ENCODE peak calls at places on chromosomes 16 and 17, in five cellular contexts. Z is neuronal stem cell, R is H9, U is mesenchymal stem cell, F is H1. V is an unnamed sample.

GRCh38 chr16:82972520-82972919 is 345.8 kb downstream of the CDH13 start:
- DNase-seq in Z (no peak), R (no peak), U (no peak), F (no peak), V (no peak)

GRCh38 chr17:31279401-31279800 is 17.6 kb downstream of the OMG start:
- DNase-seq in Z (no peak), R (no peak), U (no peak), F (peak; percentile 7), V (no peak)

GRCh38 chr17:55644346-55644745 is 78.3 kb downstream of the TMEM100 start:
- DNase-seq in Z (no peak), R (no peak), U (peak; percentile 54), F (no peak), V (no peak)

GRCh38 chr16:4846503-4846900 is 586 bp downstream of the GLYR1 start:
- DNase-seq in Z (no peak), R (peak; percentile 32), U (peak; percentile 90), F (no peak), V (peak; percentile 57)

GRCh38 chr16:66226762-66227161 is 139.7 kb upstream of the CDH5 start:
- DNase-seq in Z (no peak), R (no peak), U (no peak), F (no peak), V (no peak)

GRCh38 chr17:32159586-32160438 is 17.5 kb downstream of the RHOT1 start:
- DNase-seq in Z (no peak), R (no peak), U (no peak), F (no peak), V (no peak)

GRCh38 chr17:42879596-42879985 is 21.0 kb upstream of the G6PC1 start:
- DNase-seq in Z (no peak), R (no peak), U (peak; percentile 72), F (no peak), V (no peak)

GRCh38 chr17:8223356-8224063 is 13.1 kb upstream of the AURKB start:
- DNase-seq in Z (peak; percentile 59), R (peak; percentile 91), U (peak; percentile 73), F (no peak), V (peak; percentile 44)

GRCh38 chr17:75442168-75443103 is 14.0 kb upstream of the TMEM94 start:
- DNase-seq in Z (no peak), R (no peak), U (no peak), F (no peak), V (no peak)

GRCh38 chr17:27207073-27207511 is 86.8 kb upstream of the WSB1 start:
- DNase-seq in Z (no peak), R (no peak), U (peak; percentile 63), F (no peak), V (peak; percentile 2)

DNA sequence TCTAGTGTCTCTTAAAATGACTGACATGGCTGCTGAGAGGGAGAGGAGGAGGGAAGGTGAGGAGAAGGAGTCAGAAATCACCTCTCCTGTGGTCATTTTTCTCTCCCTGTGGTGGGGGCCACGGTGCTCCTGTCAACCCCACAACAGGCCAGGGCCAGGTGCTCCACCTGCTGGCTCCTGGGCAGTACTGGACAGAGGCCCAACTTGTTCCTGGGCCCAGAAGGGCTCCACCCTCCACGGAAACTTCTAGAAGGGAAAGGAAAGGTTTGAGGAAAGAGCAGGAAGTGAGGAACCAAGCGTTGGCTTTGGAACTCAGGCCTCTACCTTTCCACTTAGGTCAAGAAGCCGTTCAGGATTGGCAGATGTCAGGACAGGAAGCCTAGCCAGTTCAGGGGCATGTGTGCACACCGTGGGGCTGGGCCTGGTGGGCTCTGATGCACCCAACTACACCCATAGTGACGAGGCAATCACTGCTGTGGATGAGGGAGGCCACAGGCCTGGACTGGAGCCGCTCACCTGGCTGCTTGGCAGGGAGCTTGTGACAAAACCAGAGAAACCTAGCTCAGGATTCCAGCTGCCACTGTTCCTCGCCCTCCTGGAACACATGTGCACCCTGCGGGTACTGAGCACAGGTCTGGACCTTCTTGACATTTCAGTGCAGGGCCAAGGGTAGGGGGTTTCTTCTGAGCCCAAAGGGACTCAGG is 36.1 kb downstream of the WNT3 start:
- DNase-seq in Z (no peak), R (peak; percentile 80), U (peak; percentile 26), F (no peak), V (peak; percentile 30)
- H2BK12ac ChIP-seq in Z (no peak overlapping the region), R (no peak overlapping the region), U (no peak overlapping the region), F (peak overlapping the region; percentile 50), V (peak overlapping the region; percentile 9)

DNA sequence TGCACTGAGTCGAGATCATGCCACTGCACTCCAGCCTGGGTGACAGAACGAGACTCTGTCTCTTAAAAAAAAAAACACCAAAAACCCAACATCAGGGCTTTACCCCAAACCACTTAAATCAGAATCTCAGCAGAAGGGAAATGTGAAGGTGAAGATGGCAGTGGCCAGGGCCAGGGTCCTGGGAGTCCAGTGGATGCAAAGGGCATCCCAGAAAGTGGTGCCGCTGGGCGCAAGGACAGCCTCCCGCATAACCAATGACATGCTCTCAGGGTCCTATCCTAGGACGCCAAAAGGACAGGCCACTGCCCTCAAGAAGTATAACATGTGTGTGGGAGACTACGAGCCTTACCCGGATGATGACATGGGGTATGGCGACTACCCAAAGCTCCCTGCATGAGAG is 7.9 kb downstream of the TUBD1 start:
- DNase-seq in Z (no peak), R (no peak), U (no peak), F (no peak), V (no peak)
- H2BK12ac ChIP-seq in Z (peak overlapping the region; percentile 22), R (no peak overlapping the region), U (no peak overlapping the region), F (no peak overlapping the region), V (no peak overlapping the region)

GRCh38 chr17:49203796-49204195 is 6.6 kb downstream of the GNGT2 start:
- DNase-seq in Z (no peak), R (no peak), U (no peak), F (no peak), V (no peak)
- H2BK12ac ChIP-seq in Z (no peak overlapping the region), R (no peak overlapping the region), U (no peak overlapping the region), F (peak overlapping the region; percentile 9), V (no peak overlapping the region)

GRCh38 chr16:71570143-71570542 is 6.7 kb downstream of the TAT start:
- DNase-seq in Z (no peak), R (no peak), U (no peak), F (no peak), V (no peak)
- H2BK12ac ChIP-seq in Z (no peak overlapping the region), R (no peak overlapping the region), U (no peak overlapping the region), F (no peak overlapping the region), V (no peak overlapping the region)

DNA sequence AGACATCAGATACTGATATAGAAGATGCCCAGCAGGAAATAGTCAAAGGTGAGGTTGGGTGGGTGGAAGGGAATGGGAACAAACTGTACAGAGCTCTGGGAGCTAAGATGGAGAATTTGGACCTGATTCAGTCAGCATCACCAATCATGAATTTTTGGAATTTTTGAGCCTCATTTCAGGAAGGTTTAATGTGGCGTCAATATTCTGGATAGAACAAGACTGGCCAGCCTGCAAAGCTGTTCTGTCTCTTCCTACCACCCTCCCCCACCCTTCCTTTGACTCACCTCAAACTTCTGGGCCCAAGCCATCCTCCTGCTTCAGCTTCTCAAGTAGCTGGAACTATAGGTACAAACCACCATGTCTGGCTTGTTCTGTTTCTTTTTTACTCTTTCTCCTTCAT is 32.6 kb downstream of the CTCF start:
- DNase-seq in Z (no peak), R (no peak), U (peak; percentile 13), F (no peak), V (no peak)
- H2BK12ac ChIP-seq in Z (no peak overlapping the region), R (no peak overlapping the region), U (no peak overlapping the region), F (peak overlapping the region; percentile 3), V (no peak overlapping the region)

DNA sequence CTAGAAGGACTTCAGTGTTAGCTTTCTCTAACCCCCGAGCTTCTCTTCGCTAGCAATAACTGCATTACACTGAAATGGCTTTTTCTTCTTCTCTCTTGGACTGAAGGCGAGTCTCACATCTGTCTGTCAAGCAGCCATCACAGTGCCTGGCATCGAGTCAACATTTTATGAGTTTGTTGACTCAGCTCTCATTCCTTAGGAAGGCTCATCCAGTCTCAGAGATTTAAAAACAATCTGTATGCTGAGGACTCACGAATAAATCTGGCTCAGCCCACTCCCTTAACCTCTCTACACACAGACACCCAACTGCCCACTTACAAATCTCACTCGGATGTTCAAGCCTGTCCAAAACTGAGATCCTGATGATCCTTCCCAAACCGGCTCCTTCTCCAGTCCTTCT is 93.0 kb downstream of the ASIC2 start:
- DNase-seq in Z (no peak), R (no peak), U (no peak), F (no peak), V (no peak)
- H2BK12ac ChIP-seq in Z (no peak overlapping the region), R (no peak overlapping the region), U (no peak overlapping the region), F (no peak overlapping the region), V (no peak overlapping the region)

DNA sequence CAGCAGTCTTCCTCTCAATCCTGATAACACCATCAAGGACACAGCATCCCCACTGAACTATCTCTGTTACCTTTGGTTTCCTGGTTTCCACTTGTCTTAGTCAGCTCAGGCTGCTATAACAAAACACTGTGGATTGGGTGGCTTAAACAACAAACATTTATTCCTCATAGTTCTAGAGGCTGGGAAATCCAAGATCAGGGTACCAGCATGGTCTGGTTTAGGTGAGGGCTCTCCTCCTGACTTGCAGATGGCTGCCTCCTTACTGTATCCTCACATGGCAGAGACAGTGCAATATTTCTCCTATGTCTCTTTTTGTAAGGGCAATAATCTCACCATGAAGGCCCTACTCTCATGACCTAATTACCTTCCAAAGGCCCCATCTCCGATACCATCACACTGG is 103.2 kb upstream of the AXIN2 start:
- DNase-seq in Z (no peak), R (no peak), U (no peak), F (no peak), V (peak; percentile 77)
- H2BK12ac ChIP-seq in Z (no peak overlapping the region), R (no peak overlapping the region), U (no peak overlapping the region), F (no peak overlapping the region), V (no peak overlapping the region)

DNA sequence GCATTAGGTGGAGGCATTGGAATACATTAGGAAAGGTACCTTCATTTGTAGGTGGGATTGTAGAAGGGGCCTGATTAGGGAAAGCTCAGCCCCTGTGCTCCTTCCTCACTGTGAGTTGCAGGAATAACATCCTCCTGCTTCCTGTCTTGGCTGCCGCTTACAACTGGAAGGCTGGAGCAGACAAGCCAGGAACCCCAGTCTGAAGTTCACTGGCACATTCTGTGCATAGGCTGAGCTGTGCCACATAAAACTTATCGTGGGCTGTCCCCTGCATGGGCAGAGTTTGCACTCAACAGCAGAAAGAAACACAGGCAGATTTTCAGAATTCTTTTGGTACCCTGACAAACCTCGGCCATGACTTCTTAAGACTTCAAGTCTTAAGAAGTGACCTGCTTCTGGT is 200.1 kb downstream of the SALL1 start:
- DNase-seq in Z (no peak), R (no peak), U (no peak), F (no peak), V (no peak)
- H2BK12ac ChIP-seq in Z (no peak overlapping the region), R (no peak overlapping the region), U (no peak overlapping the region), F (no peak overlapping the region), V (no peak overlapping the region)

GRCh38 chr16:22307838-22308237 is 10.6 kb downstream of the POLR3E start:
- DNase-seq in Z (no peak), R (no peak), U (no peak), F (no peak), V (no peak)
- H2BK12ac ChIP-seq in Z (no peak overlapping the region), R (no peak overlapping the region), U (no peak overlapping the region), F (no peak overlapping the region), V (no peak overlapping the region)

GRCh38 chr17:4718276-4718675 is 7.8 kb downstream of the ARRB2 start:
- DNase-seq in Z (no peak), R (no peak), U (no peak), F (no peak), V (no peak)
- H2BK12ac ChIP-seq in Z (no peak overlapping the region), R (no peak overlapping the region), U (no peak overlapping the region), F (no peak overlapping the region), V (no peak overlapping the region)

V was measured in trophoblast cell.